ENCODE peak calls at places on chromosomes 16 and 17, in nine cellular contexts. Q is CD8-positive, alpha-beta T cell; C is D721Med; H is ACHN; Y is SK-N-SH; N is NCI-H510A treated with DMSO at 0.1 percent for 48 hours; A is stimulated activated CD4-positive, alpha-beta T cell treated with anti-CD3 and anti-CD28 coated beads, Interleukin-15, amount 100 ng/mL, for 24 hours; T is AG08395; S is GM03348. L is an unnamed sample.

GRCh38 chr17:81722184-81723120 is 10.4 kb downstream of the SLC25A10 start:
- DNase-seq in Q (no peak), C (no peak), H (peak; percentile 72), Y (peak; percentile 64), N (no peak), A (peak; percentile 20), T (no peak), S (no peak), L (no peak)

GRCh38 chr17:41689497-41690299 is 1.0 kb downstream of the EIF1 start:
- DNase-seq in Q (peak; percentile 35), C (no peak), H (peak; percentile 73), Y (peak; percentile 43), N (peak; percentile 23), A (peak; percentile 66), T (no peak), S (peak; percentile 51), L (no peak)

GRCh38 chr17:44216674-44217073 is 2.8 kb downstream of the UBTF start:
- DNase-seq in Q (no peak), C (no peak), H (no peak), Y (no peak), N (no peak), A (no peak), T (no peak), S (no peak), L (no peak)

GRCh38 chr17:38687291-38687690 is 12.5 kb upstream of the EPOP start:
- DNase-seq in Q (no peak), C (no peak), H (no peak), Y (no peak), N (no peak), A (no peak), T (peak; percentile 47), S (peak; percentile 54), L (no peak)

GRCh38 chr16:85891776-85892166 is 7.2 kb upstream of the IRF8 start:
- DNase-seq in Q (no peak), C (no peak), H (no peak), Y (no peak), N (no peak), A (no peak), T (no peak), S (no peak), L (no peak)

GRCh38 chr17:27504188-27504995 is 48.1 kb downstream of the KSR1 start:
- DNase-seq in Q (no peak), C (no peak), H (no peak), Y (no peak), N (peak; percentile 59), A (no peak), T (no peak), S (no peak), L (no peak)

GRCh38 chr17:9386401-9386800 is 189.2 kb downstream of the STX8 start:
- DNase-seq in Q (no peak), C (no peak), H (peak; percentile 48), Y (no peak), N (no peak), A (no peak), T (no peak), S (no peak), L (no peak)

GRCh38 chr17:67998466-67998865 is 2.2 kb upstream of the C17orf58 start:
- DNase-seq in Q (no peak), C (no peak), H (no peak), Y (no peak), N (no peak), A (no peak), T (no peak), S (no peak), L (no peak)

GRCh38 chr17:1762233-1762905 is 509 bp downstream of the SERPINF1 start:
- DNase-seq in Q (no peak), C (no peak), H (no peak), Y (peak; percentile 67), N (no peak), A (no peak), T (peak; percentile 28), S (peak; percentile 71), L (no peak)